ENCODE peak calls at places on chromosomes 11 and 22, in five cellular contexts. C is A549, J is K562, O is HEK293T, I is HepG2. F is an unnamed sample.

GRCh38 chr11:42049650-42050049 is 590.2 kb upstream of the LRRC4C start:
- DNase-seq in C (no peak), J (no peak), O (no peak), I (no peak), F (no peak)

GRCh38 chr11:82980292-82980691 is 78.8 kb downstream of the DDIAS start:
- DNase-seq in C (peak; percentile 17), J (no peak), O (no peak), I (no peak), F (no peak)

GRCh38 chr11:65454696-65455456 is 32.3 kb downstream of the NEAT1 start:
- DNase-seq in C (peak; percentile 91), J (peak; percentile 99), O (peak; percentile 71), I (peak; percentile 80), F (peak; percentile 77)

GRCh38 chr11:108216988-108217387 is 5.5 kb downstream of the NPAT start:
- DNase-seq in C (no peak), J (no peak), O (no peak), I (no peak), F (no peak)

GRCh38 chr11:67389477-67389876 is 2.3 kb upstream of the RAD9A start:
- DNase-seq in C (peak; percentile 75), J (peak; percentile 57), O (peak; percentile 65), I (peak; percentile 64), F (no peak)

GRCh38 chr11:74672956-74673895 is 58.0 kb downstream of the CHRDL2 start:
- DNase-seq in C (peak; percentile 86), J (peak; percentile 32), O (no peak), I (no peak), F (no peak)

GRCh38 chr11:100815787-100816330 is 128.8 kb downstream of the ARHGAP42 start:
- DNase-seq in C (no peak), J (no peak), O (no peak), I (no peak), F (no peak)

GRCh38 chr11:60866911-60867870 is at the start of gene ZP1:
- DNase-seq in C (no peak), J (no peak), O (no peak), I (no peak), F (no peak)

GRCh38 chr11:94325681-94326080 is 21.3 kb downstream of the IZUMO1R start:
- DNase-seq in C (peak; percentile 18), J (peak; percentile 60), O (peak; percentile 71), I (peak; percentile 39), F (peak; percentile 9)

GRCh38 chr22:41445171-41446056 is 1.2 kb downstream of the TOB2 start:
- DNase-seq in C (no peak), J (peak; percentile 12), O (no peak), I (no peak), F (no peak)

GRCh38 chr11:70466154-70466553 is 67.8 kb downstream of the CTTN start:
- DNase-seq in C (peak; percentile 25), J (peak; percentile 25), O (no peak), I (no peak), F (no peak)

GRCh38 chr11:17931595-17931994 is 81.3 kb downstream of the SERGEF start:
- DNase-seq in C (no peak), J (no peak), O (no peak), I (no peak), F (no peak)

GRCh38 chr11:59778122-59778521 is 22.9 kb downstream of the STX3 start:
- DNase-seq in C (peak; percentile 21), J (no peak), O (no peak), I (peak; percentile 29), F (no peak)

GRCh38 chr11:28107331-28107725 is 628 bp downstream of the KIF18A start:
- DNase-seq in C (no peak), J (peak; percentile 12), O (peak; percentile 6), I (peak; percentile 12), F (peak; percentile 21)

GRCh38 chr11:126319374-126319740 is 15.5 kb downstream of the DCPS start:
- DNase-seq in C (no peak), J (no peak), O (no peak), I (no peak), F (no peak)

GRCh38 chr11:61082161-61082870 is 20.0 kb upstream of the CD5 start:
- DNase-seq in C (no peak), J (no peak), O (no peak), I (no peak), F (no peak)

GRCh38 chr22:47841166-47841565 is 1078.7 kb downstream of the TBC1D22A start:
- DNase-seq in C (no peak), J (no peak), O (no peak), I (no peak), F (no peak)

GRCh38 chr11:44589301-44589700 is 23.8 kb downstream of the CD82 start:
- DNase-seq in C (no peak), J (no peak), O (no peak), I (no peak), F (no peak)

GRCh38 chr11:76265771-76266241 is 59.5 kb upstream of the WNT11 start:
- DNase-seq in C (no peak), J (no peak), O (no peak), I (no peak), F (no peak)

GRCh38 chr11:76424379-76424778 is 20.4 kb upstream of the EMSY start:
- DNase-seq in C (no peak), J (no peak), O (no peak), I (no peak), F (peak; percentile 27)

DNA sequence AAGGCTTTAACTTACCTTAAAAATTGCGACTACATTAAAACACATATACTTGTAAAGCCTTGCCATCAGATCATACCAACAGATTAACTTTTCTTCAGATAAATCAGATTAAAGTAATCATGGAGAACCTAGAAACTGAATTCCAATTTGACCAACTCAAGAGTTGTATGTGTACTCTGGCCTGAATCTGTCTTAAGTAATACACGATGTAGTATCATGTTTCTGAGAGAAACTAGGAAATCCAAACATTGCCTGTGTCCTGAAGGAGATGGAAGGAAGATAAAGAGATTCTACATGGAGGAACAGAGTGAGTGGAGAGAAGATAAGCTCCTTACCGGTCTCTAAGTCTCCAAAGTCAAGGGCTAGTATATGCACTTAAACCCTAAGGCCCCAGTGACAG is 162.1 kb downstream of the CADM1 start:
- DNase-seq in C (no peak), J (no peak), O (no peak), I (no peak), F (no peak)
- TF ChIP-seq BHLHE40 in C (no peak), J (no peak), O (no peak), I (no peak), F (no peak)

GRCh38 chr11:130166457-130166784 is 6.8 kb downstream of the ST14 start:
- DNase-seq in C (peak; percentile 87), J (no peak), O (no peak), I (peak; percentile 33), F (no peak)
- TF ChIP-seq BHLHE40 in C (no peak), J (no peak), O (no peak), I (no peak), F (no peak)

DNA sequence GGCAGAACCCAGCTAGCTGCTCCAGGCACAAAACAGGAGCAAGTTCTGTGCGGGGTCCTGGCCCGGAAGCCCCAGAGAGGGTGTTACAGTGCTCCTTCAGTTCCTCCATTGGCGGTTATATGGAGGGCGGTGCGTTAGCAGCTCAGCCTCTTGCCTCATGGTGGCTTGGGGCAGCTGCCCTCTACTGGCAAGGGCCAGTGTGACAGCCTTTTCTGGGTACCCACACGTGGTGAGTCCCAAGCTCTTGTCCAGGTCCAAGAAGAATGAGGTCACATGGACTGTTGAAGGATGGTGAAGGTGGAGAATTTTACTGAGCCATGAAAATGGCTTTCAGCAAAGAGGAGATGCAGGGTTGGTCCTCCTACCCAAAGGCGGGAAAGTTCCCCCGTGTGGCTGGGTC is 100.5 kb downstream of the WT1 start:
- DNase-seq in C (peak; percentile 46), J (peak; percentile 44), O (no peak), I (peak; percentile 45), F (no peak)
- TF ChIP-seq BHLHE40 in C (no peak), J (no peak), O (no peak), I (no peak), F (no peak)

GRCh38 chr22:26053737-26054316 is 115.4 kb upstream of the SEZ6L start:
- DNase-seq in C (no peak), J (no peak), O (no peak), I (no peak), F (no peak)

GRCh38 chr22:26057731-26058130 is 111.5 kb upstream of the SEZ6L start:
- DNase-seq in C (no peak), J (no peak), O (no peak), I (no peak), F (no peak)

GRCh38 chr22:26054846-26055245 is 114.4 kb upstream of the SEZ6L start:
- DNase-seq in C (no peak), J (no peak), O (no peak), I (no peak), F (no peak)

DNA sequence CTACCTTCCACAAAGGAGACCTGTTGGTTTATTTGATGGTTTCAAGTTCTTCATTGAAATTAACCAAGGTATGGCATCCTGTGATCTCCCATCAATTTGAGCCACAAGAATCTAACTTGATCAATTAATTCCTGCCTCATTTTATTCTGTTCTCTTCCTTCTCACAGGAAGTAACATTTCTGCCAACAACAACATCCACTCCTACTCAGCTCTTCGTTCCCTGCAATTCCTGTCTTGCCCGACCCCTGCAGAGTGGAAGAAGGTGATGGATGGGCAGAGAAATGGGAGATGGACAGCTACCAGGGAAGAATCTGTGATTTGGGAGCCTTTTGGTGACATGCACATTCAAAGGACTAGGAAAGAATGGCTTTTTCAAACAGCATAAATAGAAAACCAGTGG is 112.8 kb upstream of the SEZ6L start:
- DNase-seq in C (no peak), J (no peak), O (no peak), I (no peak), F (no peak)
- TF ChIP-seq BHLHE40 in C (no peak), J (no peak), O (no peak), I (no peak), F (no peak)

GRCh38 chr22:50032109-50032871 is 19.7 kb upstream of the IL17REL start:
- DNase-seq in C (no peak), J (no peak), O (no peak), I (no peak), F (no peak)
- TF ChIP-seq BHLHE40 in C (no peak), J (no peak), O (no peak), I (no peak), F (no peak)

DNA sequence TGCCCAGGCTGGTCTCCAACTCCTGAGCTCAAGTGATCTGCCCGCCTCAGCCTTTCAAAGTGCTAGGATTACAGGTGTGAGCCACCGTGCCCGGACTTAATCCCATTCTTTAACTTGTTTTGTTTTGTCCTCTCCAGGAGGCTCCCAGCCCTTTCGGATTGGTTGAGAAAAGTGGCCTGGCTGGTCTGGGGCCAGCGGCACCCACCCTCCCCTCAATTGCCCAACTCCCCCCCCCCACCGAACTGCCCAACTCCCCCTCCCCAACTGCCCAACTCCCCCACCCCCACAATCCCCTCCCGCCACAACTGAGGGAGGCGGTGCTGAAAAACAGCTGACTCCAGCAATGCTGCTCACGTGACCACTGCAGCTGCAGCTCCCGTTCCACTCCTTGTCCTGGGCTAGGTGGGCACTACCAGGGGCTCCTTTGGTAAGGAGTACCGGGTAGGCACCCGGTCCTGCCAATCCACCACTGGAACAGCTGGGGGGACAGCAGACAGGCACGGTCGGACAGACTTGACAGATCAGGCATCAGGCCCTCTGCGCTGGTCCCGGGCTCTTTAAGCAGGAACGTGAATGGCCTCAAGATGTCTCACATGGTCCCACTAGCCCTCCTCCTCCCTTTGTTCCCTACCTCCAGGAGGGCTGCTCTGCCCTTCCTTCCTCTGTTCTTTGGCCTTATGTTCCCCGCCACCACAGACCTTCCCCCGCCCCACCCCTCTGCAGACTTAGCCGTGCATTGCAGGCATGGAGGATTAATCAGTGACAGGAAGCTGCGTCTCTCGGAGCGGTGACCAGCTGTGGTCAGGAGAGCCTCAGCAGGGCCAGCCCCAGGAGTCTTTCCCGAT is at the start of gene TCN2:
- DNase-seq in C (peak; percentile 69), J (peak; percentile 49), O (peak; percentile 46), I (peak; percentile 41), F (no peak)
- TF ChIP-seq BHLHE40 in C (no peak), J (peak; percentile 89), O (no peak), I (peak; percentile 57), F (peak; percentile 78)

GRCh38 chr11:72781313-72782080 is 12.3 kb downstream of the STARD10 start:
- DNase-seq in C (peak; percentile 77), J (peak; percentile 86), O (peak; percentile 81), I (no peak), F (no peak)
- TF ChIP-seq BHLHE40 in C (no peak), J (no peak), O (no peak), I (no peak), F (no peak)

F was measured in GM12878.